ENCODE peak calls at places on chromosomes 11 and 22, in eight cellular contexts. M is suprapubic skin, K is transverse colon, Q is GM12891, X is prostate gland, C is stomach, N is breast epithelium, U is spleen. I is an unnamed sample.

GRCh38 chr22:37526376-37526775 is 7.2 kb upstream of the CARD10 start:
- DNase-seq in M (no peak), K (no peak), Q (no peak), X (no peak), C (no peak), N (no peak), U (no peak), I (no peak)

GRCh38 chr11:21625982-21626381 is 566.9 kb upstream of the ANO5 start:
- DNase-seq in M (no peak), K (peak), Q (no peak), X (no peak), C (no peak), N (no peak), U (no peak), I (peak)

GRCh38 chr11:13440100-13440855 is 22.7 kb downstream of the BTBD10 start:
- DNase-seq in M (no peak), K (peak), Q (no peak), X (peak), C (no peak), N (no peak), U (no peak), I (no peak)

GRCh38 chr11:124082371-124082770 is 32.9 kb upstream of the VWA5A start:
- DNase-seq in M (no peak), K (no peak), Q (no peak), X (no peak), C (no peak), N (no peak), U (no peak), I (no peak)

GRCh38 chr11:108591893-108592292 is 1.7 kb downstream of the EXPH5 start:
- DNase-seq in M (no peak), K (peak), Q (no peak), X (no peak), C (no peak), N (no peak), U (no peak), I (no peak)

GRCh38 chr22:19880786-19881569 is 26.3 kb upstream of the GNB1L start:
- DNase-seq in M (peak), K (no peak), Q (peak), X (no peak), C (no peak), N (peak), U (peak), I (peak)

GRCh38 chr11:8392166-8392565 is 128.5 kb upstream of the LMO1 start:
- DNase-seq in M (no peak), K (no peak), Q (no peak), X (no peak), C (no peak), N (no peak), U (no peak), I (no peak)

GRCh38 chr11:64069401-64070300 is 33.9 kb downstream of the FLRT1 start:
- DNase-seq in M (no peak), K (no peak), Q (no peak), X (no peak), C (no peak), N (no peak), U (no peak), I (no peak)

GRCh38 chr11:126949066-126949945 is 51.3 kb downstream of the KIRREL3 start:
- DNase-seq in M (no peak), K (no peak), Q (no peak), X (no peak), C (no peak), N (no peak), U (no peak), I (no peak)

GRCh38 chr22:41772198-41772597 is 28.3 kb upstream of the CCDC134 start:
- DNase-seq in M (no peak), K (no peak), Q (no peak), X (no peak), C (no peak), N (no peak), U (no peak), I (no peak)

GRCh38 chr11:67293090-67293489 is 4.0 kb downstream of the ANKRD13D start:
- DNase-seq in M (peak), K (no peak), Q (no peak), X (no peak), C (no peak), N (no peak), U (no peak), I (no peak)

GRCh38 chr11:20084921-20085814 is 75.1 kb downstream of the DBX1 start:
- DNase-seq in M (no peak), K (no peak), Q (no peak), X (no peak), C (no peak), N (no peak), U (no peak), I (no peak)

GRCh38 chr11:110125632-110126031 is 32.4 kb downstream of the ZC3H12C start:
- DNase-seq in M (no peak), K (no peak), Q (no peak), X (no peak), C (no peak), N (no peak), U (no peak), I (no peak)

GRCh38 chr11:125201525-125202121 is 37.1 kb downstream of the PKNOX2 start:
- DNase-seq in M (no peak), K (no peak), Q (no peak), X (peak), C (peak), N (no peak), U (peak), I (no peak)

GRCh38 chr22:17785185-17786184 is 11.2 kb upstream of the BID start:
- DNase-seq in M (no peak), K (peak), Q (no peak), X (peak), C (peak), N (no peak), U (peak), I (peak)

GRCh38 chr22:47022475-47022874 is 260.0 kb downstream of the TBC1D22A start:
- DNase-seq in M (no peak), K (no peak), Q (no peak), X (no peak), C (no peak), N (no peak), U (no peak), I (no peak)

GRCh38 chr11:28826807-28827206 is 718.6 kb downstream of the METTL15 start:
- DNase-seq in M (no peak), K (no peak), Q (no peak), X (no peak), C (no peak), N (no peak), U (no peak), I (no peak)

GRCh38 chr11:128069665-128070064 is 517.7 kb downstream of the ETS1 start:
- DNase-seq in M (no peak), K (no peak), Q (no peak), X (no peak), C (no peak), N (no peak), U (no peak), I (no peak)
- TF ChIP-seq POLR2AphosphoS5 in M (no peak), K (no peak), Q (no peak), X (no peak), C (no peak), N (no peak), U (no peak), I (no peak)

GRCh38 chr11:12273618-12273995 is 103.8 kb upstream of the PARVA start:
- DNase-seq in M (peak), K (no peak), Q (no peak), X (no peak), C (no peak), N (no peak), U (no peak), I (peak)

GRCh38 chr11:12274558-12275197 is 102.7 kb upstream of the PARVA start:
- DNase-seq in M (peak), K (no peak), Q (no peak), X (no peak), C (no peak), N (no peak), U (no peak), I (peak)

GRCh38 chr11:12275818-12276217 is 101.6 kb upstream of the PARVA start:
- DNase-seq in M (peak), K (no peak), Q (no peak), X (no peak), C (no peak), N (no peak), U (no peak), I (peak)

GRCh38 chr11:12272821-12273617 is 104.4 kb upstream of the PARVA start:
- DNase-seq in M (no peak), K (no peak), Q (no peak), X (no peak), C (no peak), N (no peak), U (no peak), I (peak)

GRCh38 chr11:12274056-12274455 is 103.3 kb upstream of the PARVA start:
- DNase-seq in M (peak), K (no peak), Q (no peak), X (no peak), C (no peak), N (no peak), U (no peak), I (peak)
- TF ChIP-seq POLR2A in M (no peak), K (no peak), Q (no peak), X (no peak), C (no peak), N (no peak), U (no peak), I (no peak)

GRCh38 chr22:39349967-39350802 is at the start of gene SYNGR1:
- DNase-seq in M (no peak), K (no peak), Q (no peak), X (no peak), C (peak), N (no peak), U (peak), I (no peak)
- TF ChIP-seq POLR2AphosphoS5 in M (no peak), K (no peak), Q (no peak), X (no peak), C (no peak), N (no peak), U (peak), I (no peak)

GRCh38 chr22:23281406-23282088 is 101.2 kb downstream of the BCR start:
- DNase-seq in M (peak), K (peak), Q (peak), X (peak), C (peak), N (peak), U (peak), I (peak)
- TF ChIP-seq POLR2A in M (no peak), K (no peak), Q (no peak), X (no peak), C (no peak), N (no peak), U (no peak), I (no peak)

GRCh38 chr22:39456262-39457046 is at the start of gene MGAT3:
- DNase-seq in M (no peak), K (no peak), Q (no peak), X (no peak), C (no peak), N (no peak), U (peak), I (no peak)
- TF ChIP-seq POLR2AphosphoS5 in M (no peak), K (no peak), Q (no peak), X (no peak), C (no peak), N (no peak), U (peak), I (no peak)

GRCh38 chr22:32040324-32040904 is 2.6 kb upstream of the SLC5A1 start:
- DNase-seq in M (no peak), K (no peak), Q (no peak), X (no peak), C (no peak), N (no peak), U (no peak), I (no peak)

GRCh38 chr22:32044477-32044876 is 1.4 kb downstream of the SLC5A1 start:
- DNase-seq in M (no peak), K (no peak), Q (no peak), X (no peak), C (no peak), N (no peak), U (no peak), I (no peak)

GRCh38 chr22:32043391-32043790 is 330 bp downstream of the SLC5A1 start:
- DNase-seq in M (no peak), K (no peak), Q (no peak), X (no peak), C (no peak), N (no peak), U (no peak), I (no peak)

GRCh38 chr22:32044913-32045312 is 1.9 kb downstream of the SLC5A1 start:
- DNase-seq in M (no peak), K (peak), Q (no peak), X (peak), C (peak), N (peak), U (no peak), I (no peak)

GRCh38 chr22:32042924-32043323 is at the start of gene SLC5A1:
- DNase-seq in M (peak), K (peak), Q (no peak), X (peak), C (peak), N (peak), U (no peak), I (no peak)
- TF ChIP-seq POLR2A in M (no peak), K (peak), Q (no peak), X (peak), C (no peak), N (no peak), U (no peak), I (peak)